ENCODE peak calls at places on chromosomes 6 and 20, in six cellular contexts. One of them, this sample, is unnamed.

GRCh38 chr20:62603021-62603906 is 39.0 kb upstream of the SLCO4A1 start:
- DNase-seq in GM12878: no peak
- DNase-seq in K562: no peak
- DNase-seq in HepG2: no peak
- DNase-seq in H1: no peak
- DNase-seq in GM12891: no peak
- DNase-seq in this sample: no peak

GRCh38 chr20:62045118-62045517 is 20.6 kb downstream of the TAF4 start:
- DNase-seq in GM12878: no peak
- DNase-seq in K562: no peak
- DNase-seq in HepG2: no peak
- DNase-seq in H1: no peak
- DNase-seq in GM12891: no peak
- DNase-seq in this sample: no peak

GRCh38 chr6:142302427-142303190 is 802 bp downstream of the ADGRG6 start:
- DNase-seq in GM12878: no peak
- DNase-seq in K562: no peak
- DNase-seq in HepG2: peak
- DNase-seq in H1: no peak
- DNase-seq in GM12891: no peak
- DNase-seq in this sample: no peak

GRCh38 chr6:125299257-125299656 is 2.5 kb downstream of the HDDC2 start:
- DNase-seq in GM12878: no peak
- DNase-seq in K562: no peak
- DNase-seq in HepG2: no peak
- DNase-seq in H1: no peak
- DNase-seq in GM12891: no peak
- DNase-seq in this sample: no peak

GRCh38 chr6:49790340-49790739 is 3.3 kb upstream of the PGK2 start:
- DNase-seq in GM12878: no peak
- DNase-seq in K562: no peak
- DNase-seq in HepG2: no peak
- DNase-seq in H1: no peak
- DNase-seq in GM12891: no peak
- DNase-seq in this sample: no peak

GRCh38 chr20:8796088-8796665 is 272.7 kb upstream of the PLCB4 start:
- DNase-seq in GM12878: no peak
- DNase-seq in K562: no peak
- DNase-seq in HepG2: no peak
- DNase-seq in H1: no peak
- DNase-seq in GM12891: no peak
- DNase-seq in this sample: no peak

GRCh38 chr6:150409576-150410066 is 40.8 kb downstream of the IYD start:
- DNase-seq in GM12878: no peak
- DNase-seq in K562: peak
- DNase-seq in HepG2: no peak
- DNase-seq in H1: no peak
- DNase-seq in GM12891: no peak
- DNase-seq in this sample: no peak

GRCh38 chr6:43724914-43725642 is 37.5 kb upstream of the MRPS18A start:
- DNase-seq in GM12878: peak
- DNase-seq in K562: peak
- DNase-seq in HepG2: peak
- DNase-seq in H1: no peak
- DNase-seq in GM12891: peak
- DNase-seq in this sample: peak

GRCh38 chr6:501891-502601 is 110.5 kb downstream of the IRF4 start:
- DNase-seq in GM12878: no peak
- DNase-seq in K562: no peak
- DNase-seq in HepG2: no peak
- DNase-seq in H1: no peak
- DNase-seq in GM12891: no peak
- DNase-seq in this sample: peak

GRCh38 chr20:45861157-45862075 is 4.0 kb downstream of the ZSWIM3 start:
- DNase-seq in GM12878: no peak
- DNase-seq in K562: peak
- DNase-seq in HepG2: peak
- DNase-seq in H1: no peak
- DNase-seq in GM12891: no peak
- DNase-seq in this sample: no peak

GRCh38 chr6:72037006-72037405 is 150.7 kb downstream of the RIMS1 start:
- DNase-seq in GM12878: no peak
- DNase-seq in K562: no peak
- DNase-seq in HepG2: no peak
- DNase-seq in H1: no peak
- DNase-seq in GM12891: no peak
- DNase-seq in this sample: no peak

GRCh38 chr6:130406935-130407532 is 41.2 kb downstream of the TMEM200A start:
- DNase-seq in GM12878: no peak
- DNase-seq in K562: no peak
- DNase-seq in HepG2: no peak
- DNase-seq in H1: no peak
- DNase-seq in GM12891: no peak
- DNase-seq in this sample: no peak

GRCh38 chr20:50305636-50306477 is 115.2 kb downstream of the CEBPB start:
- DNase-seq in GM12878: no peak
- DNase-seq in K562: no peak
- DNase-seq in HepG2: peak
- DNase-seq in H1: no peak
- DNase-seq in GM12891: no peak
- DNase-seq in this sample: no peak

GRCh38 chr6:43943781-43944250 is 173.8 kb downstream of the VEGFA start:
- DNase-seq in GM12878: no peak
- DNase-seq in K562: no peak
- DNase-seq in HepG2: no peak
- DNase-seq in H1: no peak
- DNase-seq in GM12891: no peak
- DNase-seq in this sample: no peak

GRCh38 chr20:36917943-36918342 is 33.6 kb downstream of the SAMHD1 start:
- DNase-seq in GM12878: no peak
- DNase-seq in K562: no peak
- DNase-seq in HepG2: no peak
- DNase-seq in H1: no peak
- DNase-seq in GM12891: no peak
- DNase-seq in this sample: no peak

GRCh38 chr20:38227578-38228360 is 32.8 kb downstream of the KIAA1755 start:
- DNase-seq in GM12878: no peak
- DNase-seq in K562: no peak
- DNase-seq in HepG2: no peak
- DNase-seq in H1: no peak
- DNase-seq in GM12891: no peak
- DNase-seq in this sample: no peak

GRCh38 chr6:131116755-131117360 is 18.4 kb upstream of the AKAP7 start:
- DNase-seq in GM12878: no peak
- DNase-seq in K562: peak
- DNase-seq in HepG2: peak
- DNase-seq in H1: no peak
- DNase-seq in GM12891: no peak
- DNase-seq in this sample: no peak

GRCh38 chr6:75526502-75527127 is 33.0 kb upstream of the FILIP1 start:
- DNase-seq in GM12878: peak
- DNase-seq in K562: peak
- DNase-seq in HepG2: peak
- DNase-seq in H1: no peak
- DNase-seq in GM12891: no peak
- DNase-seq in this sample: no peak

DNA sequence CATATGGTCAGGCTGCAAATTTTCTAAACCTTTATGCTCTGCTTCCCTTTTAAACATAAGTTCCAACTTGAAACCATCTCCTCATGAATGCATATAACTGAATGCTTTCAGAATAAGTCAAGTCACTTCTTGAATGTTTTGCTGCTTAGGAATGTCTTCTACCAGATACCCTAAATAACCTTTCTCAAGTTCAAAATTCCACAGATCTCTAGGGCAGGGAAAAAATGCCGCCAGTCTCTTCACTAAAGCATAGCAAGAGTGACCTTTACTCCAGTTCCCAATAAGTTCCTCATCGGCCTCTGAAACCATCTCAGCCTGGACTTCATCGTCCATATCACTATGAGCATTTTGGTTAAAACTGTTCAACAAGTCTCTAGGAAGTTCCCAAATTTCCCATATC is 1011.2 kb upstream of the CITED2 start:
- DNase-seq in GM12878: no peak
- DNase-seq in K562: no peak
- DNase-seq in HepG2: no peak
- DNase-seq in H1: no peak
- DNase-seq in GM12891: no peak
- DNase-seq in this sample: no peak
- TF ChIP-seq POLR2AphosphoS5 in GM12878: no peak
- TF ChIP-seq POLR2AphosphoS5 in K562: no peak
- TF ChIP-seq POLR2AphosphoS5 in HepG2: no peak
- TF ChIP-seq POLR2AphosphoS5 in H1: no peak
- TF ChIP-seq POLR2AphosphoS5 in GM12891: no peak
- TF ChIP-seq POLR2AphosphoS5 in this sample: no peak

DNA sequence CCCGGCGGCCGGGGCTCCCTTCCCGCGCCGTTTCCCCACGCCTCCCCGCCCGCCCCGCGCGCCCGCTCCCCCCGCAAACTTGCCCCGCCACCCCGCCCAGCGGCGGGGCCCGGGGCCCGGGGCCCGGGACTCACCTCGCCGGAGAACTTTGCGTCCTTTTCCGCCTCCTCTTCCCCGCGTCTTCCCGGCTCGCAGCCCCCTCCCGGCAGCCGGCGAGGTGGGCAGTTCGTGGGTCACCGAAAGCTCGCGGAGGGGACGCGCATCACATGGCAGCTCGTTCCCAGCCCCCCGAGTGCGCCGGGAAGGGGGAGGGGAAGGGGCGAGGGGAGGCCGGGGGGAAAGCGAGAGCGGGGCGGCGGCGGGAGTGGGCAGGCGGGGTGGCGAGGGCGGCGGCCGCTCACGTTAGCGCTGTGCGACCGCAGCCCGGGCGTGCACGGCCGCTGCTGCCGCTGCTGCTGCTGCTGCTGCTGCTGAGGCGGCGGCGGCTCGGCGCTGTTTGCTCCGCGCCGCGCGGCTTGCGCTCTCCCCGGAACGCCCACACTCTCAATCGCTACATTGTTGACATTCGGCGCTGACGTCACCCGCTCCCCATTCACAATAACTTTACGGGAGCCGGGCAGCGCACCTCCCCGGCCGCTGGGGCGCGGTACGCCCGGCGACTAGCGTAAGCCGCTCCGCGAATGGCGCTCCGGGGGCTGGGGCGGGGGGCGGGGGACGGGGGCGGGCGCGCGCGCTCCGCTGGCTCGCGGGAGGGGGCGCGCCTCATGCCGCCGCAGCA is at the start of gene BACH2:
- DNase-seq in GM12878: no peak
- DNase-seq in K562: peak
- DNase-seq in HepG2: peak
- DNase-seq in H1: peak
- DNase-seq in GM12891: peak
- DNase-seq in this sample: peak
- TF ChIP-seq POLR2A in GM12878: no peak
- TF ChIP-seq POLR2A in K562: no peak
- TF ChIP-seq POLR2A in HepG2: no peak
- TF ChIP-seq POLR2A in H1: peak
- TF ChIP-seq POLR2A in GM12891: no peak
- TF ChIP-seq POLR2A in this sample: no peak

GRCh38 chr6:27188885-27189418 is 58.5 kb upstream of the PRSS16 start:
- DNase-seq in GM12878: peak
- DNase-seq in K562: peak
- DNase-seq in HepG2: peak
- DNase-seq in H1: no peak
- DNase-seq in GM12891: no peak
- DNase-seq in this sample: peak
- TF ChIP-seq TAF1 in GM12878: no peak
- TF ChIP-seq TAF1 in K562: no peak
- TF ChIP-seq TAF1 in HepG2: no peak
- TF ChIP-seq TAF1 in H1: no peak
- TF ChIP-seq TAF1 in GM12891: no peak
- TF ChIP-seq TAF1 in this sample: no peak

DNA sequence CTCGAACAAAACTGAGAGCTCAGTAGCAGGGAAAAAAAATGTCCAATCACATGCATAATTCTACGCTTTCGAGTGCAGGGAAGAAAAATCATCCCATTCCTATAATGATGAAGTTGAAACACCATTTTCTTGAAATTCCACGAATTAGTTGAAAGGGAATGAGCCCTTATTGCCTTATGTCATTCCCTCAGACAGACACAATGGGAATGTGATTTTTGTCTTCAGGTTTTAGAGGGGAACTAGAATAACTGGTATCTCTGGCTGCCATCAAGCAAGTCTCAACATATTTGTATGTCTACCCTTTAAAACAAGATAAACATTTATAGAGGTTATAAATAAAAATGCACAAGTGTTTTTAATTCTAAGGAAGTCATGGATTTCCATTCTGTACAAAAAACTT is 87.9 kb downstream of the KIF13A start:
- DNase-seq in GM12878: no peak
- DNase-seq in K562: no peak
- DNase-seq in HepG2: no peak
- DNase-seq in H1: no peak
- DNase-seq in GM12891: no peak
- DNase-seq in this sample: no peak
- TF ChIP-seq POLR2AphosphoS5 in GM12878: no peak
- TF ChIP-seq POLR2AphosphoS5 in K562: no peak
- TF ChIP-seq POLR2AphosphoS5 in HepG2: no peak
- TF ChIP-seq POLR2AphosphoS5 in H1: no peak
- TF ChIP-seq POLR2AphosphoS5 in GM12891: no peak
- TF ChIP-seq POLR2AphosphoS5 in this sample: no peak

GRCh38 chr20:3935295-3935955 is 46.2 kb downstream of the PANK2 start:
- DNase-seq in GM12878: no peak
- DNase-seq in K562: no peak
- DNase-seq in HepG2: no peak
- DNase-seq in H1: no peak
- DNase-seq in GM12891: no peak
- DNase-seq in this sample: no peak
- TF ChIP-seq POLR2A in GM12878: no peak
- TF ChIP-seq POLR2A in K562: no peak
- TF ChIP-seq POLR2A in HepG2: no peak
- TF ChIP-seq POLR2A in H1: no peak
- TF ChIP-seq POLR2A in GM12891: no peak
- TF ChIP-seq POLR2A in this sample: no peak

GRCh38 chr20:18705906-18706305 is 107.7 kb upstream of the SCP2D1 start:
- DNase-seq in GM12878: no peak
- DNase-seq in K562: no peak
- DNase-seq in HepG2: no peak
- DNase-seq in H1: no peak
- DNase-seq in GM12891: no peak
- DNase-seq in this sample: no peak

GRCh38 chr20:18702736-18703135 is 110.8 kb upstream of the SCP2D1 start:
- DNase-seq in GM12878: no peak
- DNase-seq in K562: no peak
- DNase-seq in HepG2: no peak
- DNase-seq in H1: no peak
- DNase-seq in GM12891: no peak
- DNase-seq in this sample: no peak

GRCh38 chr20:18701969-18702368 is 111.6 kb upstream of the SCP2D1 start:
- DNase-seq in GM12878: no peak
- DNase-seq in K562: no peak
- DNase-seq in HepG2: no peak
- DNase-seq in H1: no peak
- DNase-seq in GM12891: no peak
- DNase-seq in this sample: no peak

DNA sequence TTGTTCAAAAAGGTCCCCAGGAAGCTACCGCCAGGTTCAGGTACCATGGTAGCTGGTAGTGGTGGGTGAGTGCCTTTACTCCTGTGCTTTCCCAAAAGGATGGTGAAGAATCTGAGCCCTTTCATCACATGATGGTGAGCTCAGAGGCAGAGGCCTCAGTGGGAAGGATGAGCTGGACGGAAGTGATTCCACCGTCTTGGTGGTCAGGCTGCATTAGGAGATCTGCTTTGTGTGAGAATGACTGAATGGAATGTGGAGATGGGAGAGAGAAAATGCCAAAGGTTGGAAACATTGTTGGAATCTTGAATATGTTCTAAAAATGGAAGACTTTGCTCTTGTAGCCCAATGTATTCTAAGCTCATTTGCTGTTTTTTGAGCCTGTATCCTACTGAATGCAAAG is 108.1 kb upstream of the SCP2D1 start:
- DNase-seq in GM12878: no peak
- DNase-seq in K562: no peak
- DNase-seq in HepG2: no peak
- DNase-seq in H1: no peak
- DNase-seq in GM12891: no peak
- DNase-seq in this sample: no peak
- TF ChIP-seq TAF1 in GM12878: no peak
- TF ChIP-seq TAF1 in K562: no peak
- TF ChIP-seq TAF1 in HepG2: no peak
- TF ChIP-seq TAF1 in H1: no peak
- TF ChIP-seq TAF1 in GM12891: no peak
- TF ChIP-seq TAF1 in this sample: no peak

This sample was measured in GM12892.